ENCODE peak calls at places on chromosome 1, in eight cellular contexts. M, P, B, K, Q, U, T and A are unnamed samples.

GRCh38 chr1:153404768-153405167 is 11.6 kb upstream of the S100A7A start:
- DNase-seq in P (peak; percentile 45), T (no peak), Q (no peak), U (peak; percentile 35), B (peak; percentile 26), M (no peak), K (peak; percentile 84), A (no peak)

GRCh38 chr1:109248797-109249629 is at the start of gene CELSR2:
- DNase-seq in M (peak; percentile 68), Q (no peak), U (peak; percentile 72), K (peak; percentile 86), B (peak; percentile 68), P (peak; percentile 88), T (no peak), A (peak; percentile 80)

GRCh38 chr1:25549273-25550154 is 6.1 kb downstream of the LDLRAP1 start:
- DNase-seq in B (peak; percentile 79), U (peak; percentile 62), P (peak; percentile 95), K (no peak), T (no peak), Q (no peak), M (peak; percentile 72), A (no peak)

GRCh38 chr1:223011230-223011856 is 131.7 kb downstream of the TLR5 start:
- DNase-seq in B (no peak), T (no peak), P (no peak), K (no peak), Q (no peak), U (no peak), M (peak; percentile 12), A (no peak)

GRCh38 chr1:247266053-247266452 is 10.2 kb downstream of the VN1R5 start:
- DNase-seq in M (peak; percentile 13), T (no peak), P (no peak), Q (no peak), U (no peak), K (no peak), B (no peak), A (peak; percentile 4)

GRCh38 chr1:227940791-227941241 is 6.9 kb downstream of the WNT9A start:
- DNase-seq in B (no peak), Q (no peak), M (no peak), K (peak; percentile 69), T (no peak), P (no peak), U (no peak), A (no peak)

GRCh38 chr1:186564558-186564957 is 103.6 kb upstream of the PDC start:
- DNase-seq in T (no peak), K (no peak), B (no peak), M (no peak), P (no peak), U (no peak), Q (no peak), A (no peak)

GRCh38 chr1:15483971-15484370 is 8.1 kb downstream of the CELA2B start:
- DNase-seq in U (no peak), T (no peak), M (no peak), P (no peak), K (no peak), B (no peak), Q (no peak), A (no peak)

GRCh38 chr1:205451759-205452164 is 4.1 kb downstream of the BLACAT1 start:
- DNase-seq in B (no peak), P (no peak), U (no peak), M (no peak), K (no peak), Q (no peak), T (no peak), A (no peak)

GRCh38 chr1:3101127-3101939 is 32.3 kb downstream of the PRDM16 start:
- DNase-seq in P (no peak), U (no peak), K (no peak), T (no peak), M (no peak), B (no peak), Q (no peak), A (no peak)

GRCh38 chr1:9942399-9942938 is 722 bp downstream of the LZIC start:
- DNase-seq in B (peak; percentile 32), P (peak; percentile 80), K (no peak), M (peak; percentile 51), Q (peak; percentile 33), T (peak; percentile 21), U (peak; percentile 32), A (peak; percentile 76)

GRCh38 chr1:41655632-41656031 is 171.1 kb upstream of the EDN2 start:
- DNase-seq in K (peak; percentile 9), Q (no peak), B (no peak), U (no peak), M (no peak), P (no peak), T (no peak), A (no peak)

GRCh38 chr1:62926681-62927252 is 142.8 kb downstream of the ATG4C start:
- DNase-seq in K (no peak), Q (no peak), U (no peak), M (no peak), P (no peak), B (no peak), T (no peak), A (peak; percentile 1)

GRCh38 chr1:112723511-112723839 is 8.3 kb upstream of the PPM1J start:
- DNase-seq in P (no peak), K (no peak), U (no peak), T (no peak), M (no peak), B (no peak), Q (no peak), A (no peak)
- H3K4me3 ChIP-seq in P (no peak overlapping the region), K (no peak overlapping the region), U (no peak overlapping the region), T (no peak overlapping the region), M (no peak overlapping the region), B (no peak overlapping the region), Q (no peak overlapping the region), A (no peak overlapping the region)

DNA sequence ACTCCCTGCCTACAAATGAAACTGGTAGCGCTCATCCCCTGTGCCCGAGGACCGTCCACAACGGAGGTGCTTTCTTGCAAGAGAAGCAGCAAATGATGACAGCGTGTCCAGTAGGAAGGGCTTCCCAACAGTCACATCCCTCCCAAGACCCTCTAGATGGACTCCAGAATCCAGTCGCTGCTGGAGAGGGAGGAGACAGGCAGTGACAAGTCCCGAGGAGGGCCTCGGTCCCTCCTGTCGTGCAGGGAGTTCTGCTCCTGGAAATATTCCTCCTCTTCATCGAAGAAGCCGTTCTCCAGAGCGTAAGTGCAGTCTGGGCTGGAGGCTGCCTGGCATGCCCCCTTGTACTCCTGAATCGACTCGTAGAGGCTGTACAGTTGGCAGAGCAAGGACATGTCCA is 20.3 kb downstream of the FAM89A start:
- DNase-seq in K (no peak), P (no peak), U (no peak), M (no peak), Q (no peak), B (no peak), T (no peak), A (no peak)
- H3K4me3 ChIP-seq in K (no peak overlapping the region), P (no peak overlapping the region), U (no peak overlapping the region), M (no peak overlapping the region), Q (no peak overlapping the region), B (no peak overlapping the region), T (no peak overlapping the region), A (no peak overlapping the region)

DNA sequence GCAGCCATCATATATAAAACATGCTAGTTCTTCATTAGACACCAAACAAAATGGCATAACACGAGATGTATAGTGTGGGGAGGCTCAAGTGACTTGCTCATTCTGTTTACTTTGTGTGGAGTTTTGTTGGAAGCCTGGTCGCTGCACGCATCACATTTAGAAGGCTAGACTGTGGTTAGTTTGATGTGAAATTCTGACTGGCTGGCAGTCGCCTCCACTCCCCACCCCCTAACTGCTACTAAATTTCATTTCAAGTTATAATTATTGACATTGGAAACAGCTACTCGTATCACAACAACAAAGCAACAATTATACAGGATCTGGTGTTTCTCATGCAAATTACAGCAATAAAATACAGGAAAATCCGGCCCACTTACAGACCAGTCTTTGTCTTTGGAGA is 356.1 kb downstream of the LMO4 start:
- DNase-seq in Q (no peak), M (peak; percentile 79), U (no peak), K (no peak), P (no peak), B (peak; percentile 21), T (no peak), A (peak; percentile 12)
- H3K4me3 ChIP-seq in Q (no peak overlapping the region), M (peak overlapping the region; percentile 62), U (no peak overlapping the region), K (peak overlapping the region; percentile 85), P (no peak overlapping the region), B (no peak overlapping the region), T (peak overlapping the region; percentile 48), A (peak overlapping the region; percentile 36)

GRCh38 chr1:150575072-150575489 is 4.3 kb downstream of the MCL1 start:
- DNase-seq in U (no peak), P (no peak), M (no peak), K (no peak), Q (no peak), B (no peak), T (no peak), A (no peak)

GRCh38 chr1:150577557-150578277 is 1.7 kb downstream of the MCL1 start:
- DNase-seq in K (no peak), T (no peak), P (peak; percentile 50), M (peak; percentile 34), B (peak; percentile 74), Q (no peak), U (no peak), A (peak; percentile 50)

GRCh38 chr1:150575518-150576366 is 3.7 kb downstream of the MCL1 start:
- DNase-seq in Q (no peak), K (no peak), T (no peak), M (no peak), B (no peak), U (no peak), P (no peak), A (no peak)

GRCh38 chr1:150576794-150577556 is 2.4 kb downstream of the MCL1 start:
- DNase-seq in U (no peak), K (no peak), P (no peak), B (no peak), T (no peak), M (peak; percentile 15), Q (no peak), A (peak; percentile 33)

DNA sequence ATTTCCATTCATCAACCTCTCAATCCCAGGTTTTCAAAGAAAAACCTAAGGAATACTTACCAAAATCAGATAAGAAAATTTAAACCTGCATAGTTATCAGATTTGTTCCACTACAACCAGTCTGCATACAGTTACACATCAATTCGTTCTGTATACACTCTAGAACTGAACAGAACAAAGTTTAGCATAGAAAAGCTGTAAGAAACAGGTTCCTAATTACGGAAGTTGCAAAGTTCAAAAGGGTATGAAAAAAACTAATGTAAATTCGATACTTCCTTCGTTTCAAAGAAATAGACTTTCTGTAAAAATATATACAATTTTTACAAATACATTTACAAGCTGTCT is 3.1 kb downstream of the MCL1 start:
- DNase-seq in M (no peak), P (no peak), Q (no peak), T (no peak), B (no peak), K (no peak), U (no peak), A (no peak)
- H3K4me3 ChIP-seq in M (peak overlapping the region; percentile 100), P (peak overlapping the region; percentile 99), Q (peak overlapping the region; percentile 62), T (peak overlapping the region; percentile 92), B (peak overlapping the region; percentile 68), K (peak overlapping the region; percentile 94), U (peak overlapping the region; percentile 99), A (peak overlapping the region; percentile 88)

DNA sequence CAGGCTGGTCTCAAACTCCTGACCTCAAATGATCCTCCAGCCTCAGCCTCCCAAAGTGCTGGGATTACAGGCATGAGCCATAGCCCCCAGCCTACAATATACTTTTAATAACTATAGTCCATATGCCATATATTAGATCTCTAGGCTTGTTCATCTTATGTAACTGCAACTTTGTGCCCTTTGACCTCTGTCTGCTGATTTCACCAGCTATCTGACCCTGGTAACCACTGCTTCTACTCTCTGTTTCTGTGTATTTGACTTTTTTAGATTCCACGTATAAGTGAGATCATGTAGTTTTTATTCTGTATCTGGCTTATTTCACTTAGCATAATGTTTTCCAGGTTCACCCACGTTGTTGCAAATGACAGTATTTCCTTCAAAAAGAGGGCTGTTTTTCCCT is 25.5 kb downstream of the STUM start:
- DNase-seq in Q (no peak), U (no peak), T (no peak), K (no peak), P (no peak), B (no peak), M (no peak), A (no peak)
- H3K4me3 ChIP-seq in Q (no peak overlapping the region), U (no peak overlapping the region), T (no peak overlapping the region), K (no peak overlapping the region), P (no peak overlapping the region), B (no peak overlapping the region), M (no peak overlapping the region), A (no peak overlapping the region)